ENCODE peak calls at places on chromosome 6, in four cellular contexts. P is lower lobe of right lung, S is BJ, K is pancreas. J is an unnamed sample.

GRCh38 chr6:4371207-4371921 is 236.0 kb upstream of the ECI2 start:
- DNase-seq in P (no peak), S (peak), K (no peak), J (no peak)

GRCh38 chr6:154166140-154166539 is 127.1 kb downstream of the OPRM1 start:
- DNase-seq in P (peak), S (no peak), K (no peak), J (peak)

GRCh38 chr6:55636406-55637102 is 57.6 kb upstream of the HMGCLL1 start:
- DNase-seq in P (no peak), S (no peak), K (no peak), J (peak)

GRCh38 chr6:119713903-119714302 is 364.3 kb upstream of the MAN1A1 start:
- DNase-seq in P (no peak), S (no peak), K (no peak), J (no peak)

GRCh38 chr6:116764961-116765841 is at the start of gene FAM162B:
- DNase-seq in P (peak), S (no peak), K (peak), J (peak)

GRCh38 chr6:150271501-150272263 is 97.1 kb upstream of the IYD start:
- DNase-seq in P (no peak), S (no peak), K (no peak), J (peak)

GRCh38 chr6:124961784-124962611 is at the start of gene RNF217:
- DNase-seq in P (peak), S (no peak), K (peak), J (peak)

GRCh38 chr6:20402181-20403079 is 751 bp downstream of the E2F3 start:
- DNase-seq in P (peak), S (no peak), K (peak), J (peak)

GRCh38 chr6:10555625-10556309 is 34.6 kb downstream of the GCNT2 start:
- DNase-seq in P (peak), S (no peak), K (no peak), J (peak)

GRCh38 chr6:77173472-77174074 is 289.7 kb downstream of the HTR1B start:
- DNase-seq in P (no peak), S (no peak), K (peak), J (peak)

GRCh38 chr6:110517601-110518280 is 41.3 kb upstream of the SLC22A16 start:
- DNase-seq in P (no peak), S (no peak), K (no peak), J (peak)

GRCh38 chr6:126017668-126018067 is 31.3 kb downstream of the TRMT11 start:
- DNase-seq in P (no peak), S (no peak), K (no peak), J (peak)

GRCh38 chr6:117955684-117956083 is 48.6 kb downstream of the SLC35F1 start:
- DNase-seq in P (no peak), S (no peak), K (no peak), J (no peak)

GRCh38 chr6:92122746-92123145 is 1296.6 kb downstream of the EPHA7 start:
- DNase-seq in P (no peak), S (no peak), K (no peak), J (peak)

GRCh38 chr6:57313711-57314471 is 3.5 kb upstream of the PRIM2 start:
- DNase-seq in P (no peak), S (peak), K (no peak), J (peak)

GRCh38 chr6:107539409-107539808 is 49.5 kb downstream of the SOBP start:
- DNase-seq in P (no peak), S (no peak), K (no peak), J (peak)

GRCh38 chr6:72524011-72524645 is 97.7 kb upstream of the KCNQ5 start:
- DNase-seq in P (no peak), S (no peak), K (no peak), J (peak)

GRCh38 chr6:107489636-107490567 is at the start of gene SOBP:
- DNase-seq in P (peak), S (no peak), K (peak), J (peak)

GRCh38 chr6:158011980-158012566 is 30.4 kb downstream of the SYNJ2 start:
- DNase-seq in P (peak), S (no peak), K (peak), J (no peak)

GRCh38 chr6:131602913-131603312 is 25.1 kb downstream of the MED23 start:
- DNase-seq in P (no peak), S (peak), K (no peak), J (peak)

GRCh38 chr6:29679962-29680361 is 990 bp downstream of the ZFP57 start:
- DNase-seq in P (no peak), S (no peak), K (no peak), J (peak)

GRCh38 chr6:42352856-42353564 is 98.7 kb downstream of the TRERF1 start:
- DNase-seq in P (no peak), S (no peak), K (no peak), J (peak)

GRCh38 chr6:37965964-37966676 is 146.6 kb downstream of the ZFAND3 start:
- DNase-seq in P (no peak), S (no peak), K (no peak), J (peak)

GRCh38 chr6:28953039-28953872 is 29.5 kb upstream of the TRIM27 start:
- DNase-seq in P (no peak), S (no peak), K (no peak), J (peak)

GRCh38 chr6:166097914-166098522 is 69.6 kb downstream of the TBXT start:
- DNase-seq in P (peak), S (no peak), K (peak), J (peak)

GRCh38 chr6:81940451-81940850 is 188.0 kb upstream of the TENT5A start:
- DNase-seq in P (no peak), S (no peak), K (no peak), J (peak)

GRCh38 chr6:13278184-13278583 is 50.2 kb downstream of the TBC1D7 start:
- DNase-seq in P (no peak), S (no peak), K (no peak), J (no peak)

GRCh38 chr6:75450903-75451302 is 42.7 kb downstream of the FILIP1 start:
- DNase-seq in P (no peak), S (no peak), K (no peak), J (no peak)

GRCh38 chr6:142569676-142570075 is 267.9 kb downstream of the ADGRG6 start:
- DNase-seq in P (no peak), S (no peak), K (no peak), J (peak)

GRCh38 chr6:52547647-52548352 is 29.1 kb downstream of the TRAM2 start:
- DNase-seq in P (no peak), S (no peak), K (no peak), J (no peak)

GRCh38 chr6:139711714-139712585 is 337.5 kb upstream of the CITED2 start:
- DNase-seq in P (no peak), S (no peak), K (no peak), J (peak)

GRCh38 chr6:107711412-107711811 is 112.7 kb downstream of the SCML4 start:
- DNase-seq in P (no peak), S (no peak), K (no peak), J (no peak)

GRCh38 chr6:159203304-159204005 is 34.3 kb downstream of the FNDC1 start:
- DNase-seq in P (no peak), S (peak), K (no peak), J (peak)

GRCh38 chr6:105692630-105693212 is 289.8 kb upstream of the PREP start:
- DNase-seq in P (no peak), S (no peak), K (no peak), J (no peak)

GRCh38 chr6:143400258-143401059 is 50.0 kb downstream of the ADAT2 start:
- DNase-seq in P (no peak), S (no peak), K (no peak), J (peak)

GRCh38 chr6:3193102-3193837 is 34.2 kb downstream of the TUBB2B start:
- DNase-seq in P (no peak), S (no peak), K (no peak), J (no peak)

GRCh38 chr6:79672631-79673065 is 41.5 kb downstream of the SH3BGRL2 start:
- DNase-seq in P (no peak), S (no peak), K (no peak), J (peak)

GRCh38 chr6:127954082-127954481 is 53.2 kb upstream of the THEMIS start:
- DNase-seq in P (no peak), S (no peak), K (no peak), J (no peak)

GRCh38 chr6:152380351-152380767 is 256.8 kb downstream of the SYNE1 start:
- DNase-seq in P (no peak), S (peak), K (no peak), J (peak)
- H3K4me3 ChIP-seq in P (peak), S (peak), K (peak), J (peak)

DNA sequence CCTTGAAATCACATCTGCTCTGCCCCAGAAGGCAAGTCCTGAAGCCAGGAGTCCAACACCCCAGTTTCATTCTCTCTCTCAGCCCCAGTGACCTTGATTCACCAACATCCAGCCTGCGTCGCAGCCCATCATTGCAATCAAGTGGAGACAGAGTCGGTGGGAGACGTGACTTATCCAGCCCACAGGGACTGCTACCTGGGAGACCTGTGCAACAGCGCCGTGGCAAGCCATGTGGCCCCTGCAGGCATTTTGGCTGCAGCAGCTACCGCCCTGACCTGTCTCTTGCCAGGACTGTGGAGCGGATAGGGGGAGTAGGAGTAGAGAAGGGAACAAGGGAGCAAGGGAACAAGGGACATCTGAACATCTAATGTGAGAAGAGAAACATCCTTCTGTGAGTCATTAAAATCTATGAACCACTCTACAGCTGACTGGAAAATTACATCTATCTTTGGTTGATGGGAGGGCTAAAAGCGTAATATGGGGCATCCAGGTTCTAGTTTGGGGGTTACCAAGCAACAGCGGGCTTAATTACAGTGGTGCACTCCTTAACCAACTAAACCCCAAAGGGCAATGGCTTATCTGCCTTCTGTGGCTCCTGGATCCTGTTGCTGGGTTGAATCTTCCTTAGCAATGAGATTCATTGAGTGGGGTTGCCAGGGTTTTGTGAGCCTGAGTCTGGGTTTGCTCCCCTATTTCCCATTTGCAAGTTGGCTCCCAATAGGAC is 2.5 kb downstream of the LY6G6D start:
- DNase-seq in P (no peak), S (no peak), K (no peak), J (peak)
- TF ChIP-seq CTCF in P (no peak), S (no peak), K (no peak), J (peak)

GRCh38 chr6:43804550-43805223 is 34.7 kb downstream of the VEGFA start:
- DNase-seq in P (no peak), S (no peak), K (no peak), J (no peak)

GRCh38 chr6:43805695-43806040 is 35.7 kb downstream of the VEGFA start:
- DNase-seq in P (no peak), S (no peak), K (no peak), J (no peak)

GRCh38 chr6:43806041-43806757 is 36.2 kb downstream of the VEGFA start:
- DNase-seq in P (no peak), S (no peak), K (no peak), J (peak)

GRCh38 chr6:43803055-43803782 is 33.2 kb downstream of the VEGFA start:
- DNase-seq in P (no peak), S (no peak), K (no peak), J (peak)

GRCh38 chr6:43803783-43804549 is 34.0 kb downstream of the VEGFA start:
- DNase-seq in P (no peak), S (no peak), K (no peak), J (peak)
- H3K4me3 ChIP-seq in P (no peak), S (no peak), K (no peak), J (no peak)

GRCh38 chr6:64988148-64988547 is 718.9 kb downstream of the EYS start:
- DNase-seq in P (no peak), S (no peak), K (no peak), J (no peak)

GRCh38 chr6:64984947-64985346 is 722.1 kb downstream of the EYS start:
- DNase-seq in P (no peak), S (no peak), K (no peak), J (no peak)

GRCh38 chr6:64983108-64983507 is 723.9 kb downstream of the EYS start:
- DNase-seq in P (no peak), S (no peak), K (no peak), J (no peak)

GRCh38 chr6:64990652-64991304 is 716.2 kb downstream of the EYS start:
- DNase-seq in P (no peak), S (no peak), K (no peak), J (no peak)

DNA sequence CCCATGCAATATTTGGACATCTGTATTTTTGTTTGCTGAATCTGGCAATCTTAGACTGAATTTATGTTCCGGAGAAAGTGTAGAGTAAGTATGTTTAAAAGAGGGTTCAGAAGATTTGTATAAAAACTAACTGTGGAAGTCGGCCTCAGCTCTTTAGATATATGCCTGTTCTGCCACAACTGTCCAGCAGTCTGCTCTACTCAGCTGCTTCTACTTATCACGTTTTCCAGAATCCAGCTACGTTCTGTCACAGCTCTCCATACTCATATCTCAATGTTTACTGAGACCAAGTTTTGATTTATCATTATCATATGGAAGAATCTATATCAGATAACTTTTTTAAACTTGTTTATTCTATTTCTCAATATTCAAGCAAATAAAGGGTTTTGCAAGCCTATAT is 721.3 kb downstream of the EYS start:
- DNase-seq in P (no peak), S (no peak), K (no peak), J (no peak)
- TF ChIP-seq CTCF in P (no peak), S (no peak), K (no peak), J (no peak)

GRCh38 chr6:14476793-14477531 is 359.4 kb downstream of the CD83 start:
- DNase-seq in P (no peak), S (peak), K (no peak), J (no peak)
- H3K4me3 ChIP-seq in P (no peak), S (peak), K (no peak), J (no peak)

GRCh38 chr6:89492025-89492640 is 59.2 kb downstream of the ANKRD6 start:
- DNase-seq in P (no peak), S (no peak), K (no peak), J (no peak)

GRCh38 chr6:89488438-89488837 is 55.5 kb downstream of the ANKRD6 start:
- DNase-seq in P (no peak), S (no peak), K (no peak), J (no peak)

GRCh38 chr6:89495961-89496535 is 63.1 kb downstream of the ANKRD6 start:
- DNase-seq in P (no peak), S (no peak), K (no peak), J (no peak)

GRCh38 chr6:89489078-89489477 is 56.1 kb downstream of the ANKRD6 start:
- DNase-seq in P (no peak), S (no peak), K (no peak), J (no peak)

DNA sequence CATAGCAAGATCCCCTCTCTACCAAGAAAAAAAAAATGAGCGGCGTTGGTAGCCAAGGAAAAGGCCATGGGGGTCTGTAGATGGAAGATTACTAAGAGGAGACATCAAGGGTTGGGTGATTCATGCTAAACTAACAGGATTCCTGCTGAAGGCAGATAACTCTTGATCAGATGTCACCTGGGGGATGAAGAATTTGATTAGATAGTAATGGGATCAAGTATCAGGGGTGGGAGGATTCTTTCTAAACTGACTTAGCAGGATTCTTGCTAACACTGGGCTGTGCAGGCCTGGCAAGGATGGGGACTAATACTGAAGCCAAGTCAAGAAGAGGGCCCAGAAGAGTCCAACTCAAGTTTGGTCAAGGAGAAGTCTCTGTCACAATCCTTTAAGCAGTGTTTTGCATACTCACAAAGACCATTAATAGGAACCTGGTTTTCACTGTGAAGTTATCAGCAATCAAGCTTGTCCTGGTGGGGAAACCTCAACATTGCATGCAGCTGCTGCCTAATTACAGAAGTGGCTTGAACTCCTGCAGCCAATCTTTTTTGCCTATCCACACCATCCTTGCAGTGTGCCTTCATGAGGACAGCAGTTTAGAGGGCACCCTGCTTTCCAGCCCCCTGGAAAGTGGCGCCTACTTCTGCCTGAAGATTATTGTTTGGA is 61.3 kb downstream of the ANKRD6 start:
- DNase-seq in P (no peak), S (no peak), K (no peak), J (no peak)
- TF ChIP-seq CTCF in P (no peak), S (no peak), K (no peak), J (peak)

DNA sequence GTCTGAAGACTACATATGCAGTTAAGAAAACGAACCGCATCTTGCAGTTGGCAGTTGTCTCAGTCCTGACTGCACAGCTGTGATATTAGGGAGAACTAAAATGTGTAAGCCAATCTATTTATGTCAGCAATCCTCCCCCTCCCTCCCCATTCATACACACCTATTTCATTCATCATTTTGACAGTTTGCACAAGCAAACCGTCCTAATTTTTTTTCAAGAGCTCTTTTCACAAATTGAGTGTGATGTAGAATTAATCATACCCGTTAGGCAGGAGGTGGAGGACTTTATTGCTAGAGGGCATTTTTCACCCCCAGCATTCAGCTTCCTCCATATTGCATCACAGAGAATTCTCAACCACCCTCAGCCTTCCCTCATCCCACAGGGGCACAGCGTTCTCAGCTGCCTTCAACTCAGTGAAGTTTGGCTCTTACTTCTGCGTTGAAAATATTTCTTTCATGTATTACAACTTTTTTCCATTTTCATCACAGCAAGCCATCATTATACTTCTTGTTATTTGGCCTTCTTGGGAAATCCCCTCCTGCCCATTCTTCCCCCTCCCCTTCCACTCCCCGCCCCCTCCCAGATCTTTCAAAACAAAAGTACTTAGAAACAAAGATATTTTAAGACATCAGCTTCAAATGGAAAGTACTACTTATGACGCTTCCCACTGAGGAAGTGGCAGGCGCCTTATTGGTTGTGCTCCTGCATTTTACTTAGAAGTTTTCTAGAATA is 37.5 kb downstream of the NOX3 start:
- DNase-seq in P (no peak), S (no peak), K (no peak), J (peak)
- H3K4me3 ChIP-seq in P (peak), S (no peak), K (no peak), J (no peak)